ENCODE peak calls at places on chromosomes 3 and 15, in seven cellular contexts. One of them, this sample, is unnamed.

GRCh38 chr3:147613710-147614109 is 204.5 kb downstream of the ZIC1 start:
- DNase-seq in CD8-positive, alpha-beta T cell: no peak
- DNase-seq in astrocyte: no peak
- DNase-seq in OCI-LY7: no peak
- DNase-seq in glutamatergic neuron: no peak
- DNase-seq in Panc1: no peak
- DNase-seq in thoracic aorta: no peak
- DNase-seq in this sample: peak; percentile 3

GRCh38 chr15:84572231-84572630 is 28.6 kb upstream of the ZSCAN2 start:
- DNase-seq in OCI-LY7: no peak
- DNase-seq in thoracic aorta: no peak
- DNase-seq in glutamatergic neuron: peak; percentile 62
- DNase-seq in astrocyte: no peak
- DNase-seq in Panc1: no peak
- DNase-seq in CD8-positive, alpha-beta T cell: no peak
- DNase-seq in this sample: no peak

GRCh38 chr3:195421410-195421809 is 21.4 kb downstream of the ACAP2 start:
- DNase-seq in Panc1: no peak
- DNase-seq in thoracic aorta: no peak
- DNase-seq in astrocyte: peak; percentile 10
- DNase-seq in glutamatergic neuron: no peak
- DNase-seq in CD8-positive, alpha-beta T cell: no peak
- DNase-seq in OCI-LY7: no peak
- DNase-seq in this sample: no peak

GRCh38 chr3:42473083-42473932 is 29.1 kb upstream of the VIPR1 start:
- DNase-seq in astrocyte: peak; percentile 2
- DNase-seq in CD8-positive, alpha-beta T cell: no peak
- DNase-seq in glutamatergic neuron: no peak
- DNase-seq in OCI-LY7: no peak
- DNase-seq in thoracic aorta: no peak
- DNase-seq in Panc1: no peak
- DNase-seq in this sample: no peak

GRCh38 chr3:72164635-72164978 is 379.7 kb upstream of the PROK2 start:
- DNase-seq in thoracic aorta: no peak
- DNase-seq in astrocyte: no peak
- DNase-seq in OCI-LY7: no peak
- DNase-seq in CD8-positive, alpha-beta T cell: no peak
- DNase-seq in Panc1: no peak
- DNase-seq in glutamatergic neuron: no peak
- DNase-seq in this sample: no peak

GRCh38 chr15:92666780-92667179 is 11.2 kb upstream of the FAM174B start:
- DNase-seq in OCI-LY7: no peak
- DNase-seq in thoracic aorta: no peak
- DNase-seq in CD8-positive, alpha-beta T cell: no peak
- DNase-seq in glutamatergic neuron: no peak
- DNase-seq in Panc1: no peak
- DNase-seq in astrocyte: no peak
- DNase-seq in this sample: no peak

GRCh38 chr3:58214484-58215316 is 3.9 kb upstream of the DNASE1L3 start:
- DNase-seq in glutamatergic neuron: no peak
- DNase-seq in CD8-positive, alpha-beta T cell: no peak
- DNase-seq in thoracic aorta: no peak
- DNase-seq in astrocyte: no peak
- DNase-seq in Panc1: no peak
- DNase-seq in OCI-LY7: peak; percentile 81
- DNase-seq in this sample: peak; percentile 60

GRCh38 chr3:186082150-186082549 is 26.7 kb downstream of the ETV5 start:
- DNase-seq in Panc1: no peak
- DNase-seq in CD8-positive, alpha-beta T cell: no peak
- DNase-seq in OCI-LY7: no peak
- DNase-seq in thoracic aorta: no peak
- DNase-seq in glutamatergic neuron: no peak
- DNase-seq in astrocyte: no peak
- DNase-seq in this sample: no peak

GRCh38 chr3:50436063-50436674 is 67.3 kb downstream of the CACNA2D2 start:
- DNase-seq in CD8-positive, alpha-beta T cell: peak; percentile 89
- DNase-seq in thoracic aorta: no peak
- DNase-seq in glutamatergic neuron: peak; percentile 88
- DNase-seq in astrocyte: no peak
- DNase-seq in Panc1: peak; percentile 22
- DNase-seq in OCI-LY7: peak; percentile 62
- DNase-seq in this sample: peak; percentile 82

GRCh38 chr15:66999046-66999557 is 66.3 kb upstream of the SMAD3 start:
- DNase-seq in OCI-LY7: no peak
- DNase-seq in Panc1: no peak
- DNase-seq in thoracic aorta: no peak
- DNase-seq in astrocyte: no peak
- DNase-seq in glutamatergic neuron: no peak
- DNase-seq in CD8-positive, alpha-beta T cell: no peak
- DNase-seq in this sample: no peak

GRCh38 chr3:55471522-55472280 is 15.4 kb downstream of the WNT5A start:
- DNase-seq in astrocyte: no peak
- DNase-seq in CD8-positive, alpha-beta T cell: no peak
- DNase-seq in Panc1: no peak
- DNase-seq in OCI-LY7: no peak
- DNase-seq in glutamatergic neuron: no peak
- DNase-seq in thoracic aorta: no peak
- DNase-seq in this sample: no peak

GRCh38 chr3:188212308-188212969 is 58.5 kb downstream of the LPP start:
- DNase-seq in astrocyte: peak; percentile 86
- DNase-seq in CD8-positive, alpha-beta T cell: no peak
- DNase-seq in Panc1: no peak
- DNase-seq in glutamatergic neuron: no peak
- DNase-seq in thoracic aorta: no peak
- DNase-seq in OCI-LY7: no peak
- DNase-seq in this sample: no peak

GRCh38 chr3:58414538-58415197 is 19.0 kb downstream of the PDHB start:
- DNase-seq in glutamatergic neuron: no peak
- DNase-seq in Panc1: no peak
- DNase-seq in OCI-LY7: peak; percentile 76
- DNase-seq in CD8-positive, alpha-beta T cell: no peak
- DNase-seq in astrocyte: peak; percentile 36
- DNase-seq in thoracic aorta: no peak
- DNase-seq in this sample: peak; percentile 54

GRCh38 chr3:117495620-117496019 is 786.0 kb downstream of the TUSC7 start:
- DNase-seq in CD8-positive, alpha-beta T cell: no peak
- DNase-seq in astrocyte: peak; percentile 2
- DNase-seq in Panc1: no peak
- DNase-seq in glutamatergic neuron: no peak
- DNase-seq in OCI-LY7: no peak
- DNase-seq in thoracic aorta: no peak
- DNase-seq in this sample: no peak

DNA sequence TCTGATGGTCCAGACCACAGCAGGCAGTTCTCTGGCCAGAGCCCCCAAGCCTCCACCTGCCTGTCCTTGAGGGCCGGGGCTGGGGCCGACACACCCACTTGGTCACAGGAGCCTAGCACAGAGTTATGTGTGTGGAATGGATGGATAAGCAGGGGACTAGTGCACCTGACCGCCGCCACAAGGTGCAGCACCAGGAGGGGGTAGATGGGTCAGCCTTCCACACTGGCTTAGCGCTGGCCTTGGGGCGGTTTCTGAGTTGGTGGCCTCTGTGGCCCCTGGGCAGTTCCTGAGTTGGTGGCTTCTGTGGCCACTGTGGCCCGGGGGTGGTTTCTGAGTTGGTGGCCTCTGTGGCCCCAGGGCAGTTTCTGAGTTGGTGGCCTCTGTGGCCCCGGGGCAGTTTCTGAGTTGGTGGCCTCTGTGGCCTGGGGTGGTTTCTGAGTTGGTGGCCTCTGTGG is 75.8 kb downstream of the FBLN2 start:
- DNase-seq in CD8-positive, alpha-beta T cell: no peak
- DNase-seq in glutamatergic neuron: no peak
- DNase-seq in thoracic aorta: no peak
- DNase-seq in astrocyte: no peak
- DNase-seq in OCI-LY7: no peak
- DNase-seq in Panc1: no peak
- DNase-seq in this sample: no peak
- TF ChIP-seq CTCF in CD8-positive, alpha-beta T cell: no peak
- TF ChIP-seq CTCF in glutamatergic neuron: no peak
- TF ChIP-seq CTCF in thoracic aorta: no peak
- TF ChIP-seq CTCF in astrocyte: no peak
- TF ChIP-seq CTCF in OCI-LY7: no peak
- TF ChIP-seq CTCF in Panc1: no peak
- TF ChIP-seq CTCF in this sample: no peak

DNA sequence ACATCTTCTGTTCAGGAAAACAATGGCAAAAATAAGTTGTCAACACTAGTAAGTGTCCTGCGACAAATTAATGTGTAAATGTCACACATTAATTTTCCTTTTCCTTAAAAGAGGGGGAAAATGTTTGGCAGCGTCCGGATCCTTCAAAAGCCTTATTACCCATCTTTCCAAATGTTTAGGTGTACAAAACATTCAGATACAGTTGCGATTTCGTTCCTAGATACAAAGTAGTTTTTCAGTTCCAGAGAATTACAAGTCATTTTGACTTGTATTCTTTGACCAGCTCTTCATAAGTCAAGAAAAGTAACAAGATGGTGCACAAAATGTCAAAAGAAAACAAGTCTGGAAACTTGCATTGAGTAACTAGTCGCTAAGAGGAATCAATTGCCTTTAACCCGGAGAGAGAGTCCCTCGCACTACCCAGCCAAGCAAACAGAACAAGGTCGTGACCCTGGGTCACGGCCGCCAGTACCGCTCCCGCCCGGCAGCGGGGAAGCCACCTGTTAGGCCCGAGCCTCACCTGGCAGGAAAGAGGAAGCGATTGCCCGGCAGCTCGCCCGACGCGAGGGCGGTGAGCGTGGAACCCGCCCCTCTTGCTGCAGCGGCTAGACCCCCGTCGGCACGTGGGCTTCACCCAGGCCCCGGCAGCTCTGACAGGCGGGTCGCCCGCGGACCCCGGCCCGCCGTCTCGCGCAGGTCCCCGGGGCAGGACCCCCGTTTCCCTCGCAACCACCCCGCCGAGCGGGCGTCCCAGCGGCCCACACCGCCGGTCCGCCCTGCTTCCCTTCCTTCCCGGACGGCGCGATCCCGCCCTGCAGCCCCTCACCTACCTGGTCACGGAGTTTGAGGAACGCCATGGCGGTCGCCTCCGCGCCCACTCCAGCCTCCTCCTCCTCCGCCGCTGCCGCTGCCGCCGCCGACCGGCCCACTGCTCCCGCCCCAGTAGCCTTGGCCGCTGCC is 61.0 kb upstream of the ANKRD28 start:
- DNase-seq in Panc1: no peak
- DNase-seq in CD8-positive, alpha-beta T cell: peak; percentile 72
- DNase-seq in thoracic aorta: no peak
- DNase-seq in glutamatergic neuron: peak; percentile 55
- DNase-seq in OCI-LY7: peak; percentile 91
- DNase-seq in astrocyte: no peak
- DNase-seq in this sample: peak; percentile 81
- TF ChIP-seq CTCF in Panc1: no peak
- TF ChIP-seq CTCF in CD8-positive, alpha-beta T cell: no peak
- TF ChIP-seq CTCF in thoracic aorta: no peak
- TF ChIP-seq CTCF in glutamatergic neuron: no peak
- TF ChIP-seq CTCF in OCI-LY7: no peak
- TF ChIP-seq CTCF in astrocyte: no peak
- TF ChIP-seq CTCF in this sample: no peak

GRCh38 chr3:151721294-151721693 is 12.4 kb upstream of the AADACL2 start:
- DNase-seq in CD8-positive, alpha-beta T cell: no peak
- DNase-seq in thoracic aorta: no peak
- DNase-seq in astrocyte: no peak
- DNase-seq in glutamatergic neuron: no peak
- DNase-seq in OCI-LY7: no peak
- DNase-seq in Panc1: no peak
- DNase-seq in this sample: no peak

GRCh38 chr3:151726016-151726415 is 7.7 kb upstream of the AADACL2 start:
- DNase-seq in thoracic aorta: no peak
- DNase-seq in OCI-LY7: no peak
- DNase-seq in glutamatergic neuron: no peak
- DNase-seq in CD8-positive, alpha-beta T cell: no peak
- DNase-seq in astrocyte: peak; percentile 33
- DNase-seq in Panc1: no peak
- DNase-seq in this sample: no peak

DNA sequence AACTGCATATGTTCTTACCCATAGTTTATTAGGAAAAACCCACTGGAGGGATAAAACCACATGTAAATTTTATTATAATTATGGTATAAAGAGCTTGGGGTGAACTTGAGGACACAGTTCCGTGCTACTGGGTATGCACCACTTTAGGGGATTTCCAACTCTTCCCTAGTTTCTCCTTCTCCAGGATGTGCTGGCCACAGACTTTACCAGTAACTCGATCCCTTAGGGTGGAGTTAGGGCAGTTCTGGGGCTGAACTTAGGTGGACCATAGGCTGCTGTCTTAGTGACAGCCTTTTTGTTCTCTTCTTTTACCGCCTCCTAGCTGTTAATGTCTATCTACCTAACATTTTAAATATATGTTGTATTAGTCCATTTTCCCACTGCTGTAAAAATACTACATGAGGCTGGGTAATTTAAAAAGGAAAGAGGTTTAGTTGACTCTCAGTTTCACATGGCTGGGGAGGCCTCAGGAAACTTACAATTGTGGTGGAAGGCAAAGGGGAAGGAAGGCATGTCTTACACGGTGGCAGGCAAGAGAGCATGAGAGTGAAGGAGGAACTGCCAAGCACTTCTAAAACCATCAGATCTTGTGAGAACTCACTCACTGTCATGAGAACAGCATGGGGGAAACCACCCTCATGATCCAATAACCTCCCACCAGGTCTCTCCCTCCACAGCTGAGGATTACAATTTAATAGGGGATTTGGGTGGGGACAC is 8.7 kb upstream of the AADACL2 start:
- DNase-seq in Panc1: no peak
- DNase-seq in astrocyte: peak; percentile 58
- DNase-seq in OCI-LY7: no peak
- DNase-seq in CD8-positive, alpha-beta T cell: no peak
- DNase-seq in thoracic aorta: no peak
- DNase-seq in glutamatergic neuron: no peak
- DNase-seq in this sample: no peak
- TF ChIP-seq CTCF in Panc1: no peak
- TF ChIP-seq CTCF in astrocyte: no peak
- TF ChIP-seq CTCF in OCI-LY7: no peak
- TF ChIP-seq CTCF in CD8-positive, alpha-beta T cell: no peak
- TF ChIP-seq CTCF in thoracic aorta: no peak
- TF ChIP-seq CTCF in glutamatergic neuron: no peak
- TF ChIP-seq CTCF in this sample: no peak

DNA sequence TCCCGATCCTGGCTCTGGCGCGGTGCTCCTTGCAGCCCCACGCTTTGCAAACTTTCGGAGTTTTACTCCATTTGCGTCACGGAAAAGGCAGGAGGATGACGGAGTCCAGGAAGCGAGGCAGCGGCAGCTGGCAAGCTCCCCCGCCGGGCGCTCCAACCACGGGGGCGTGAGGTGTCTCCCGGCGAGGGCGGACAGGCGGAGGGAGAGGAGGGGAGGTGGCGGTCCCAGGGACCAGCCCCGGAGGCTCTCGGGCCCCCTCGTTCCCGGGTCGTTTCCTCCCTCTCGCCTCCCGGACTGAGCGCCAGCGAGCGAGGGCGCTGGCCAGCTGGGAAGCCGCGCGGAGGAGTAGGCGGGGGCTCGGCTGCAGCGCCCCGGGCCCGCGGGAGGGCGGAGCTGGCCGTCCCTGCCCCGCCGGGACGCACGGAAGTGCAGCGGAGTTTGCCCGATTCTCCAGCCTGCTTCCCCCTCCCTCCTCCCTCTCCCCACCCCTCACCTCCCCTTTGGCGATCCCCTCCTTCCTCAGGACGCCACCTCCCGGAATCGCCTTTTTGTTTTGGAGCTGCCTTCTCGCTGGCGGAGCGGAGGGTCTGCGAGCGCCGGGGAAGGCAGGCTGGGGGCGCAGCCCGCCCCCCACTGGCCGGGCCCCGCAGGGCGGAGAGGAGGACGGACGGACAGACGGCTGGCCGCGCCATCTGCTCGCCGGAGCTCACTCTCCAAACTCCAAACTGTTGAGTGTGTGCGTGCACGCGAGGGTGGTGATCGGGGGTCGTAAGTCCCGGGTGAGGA is at the start of gene SNX33:
- DNase-seq in OCI-LY7: peak; percentile 13
- DNase-seq in glutamatergic neuron: peak; percentile 77
- DNase-seq in thoracic aorta: no peak
- DNase-seq in CD8-positive, alpha-beta T cell: peak; percentile 68
- DNase-seq in Panc1: no peak
- DNase-seq in astrocyte: peak; percentile 82
- DNase-seq in this sample: peak; percentile 84
- TF ChIP-seq CTCF in OCI-LY7: peak; percentile 69
- TF ChIP-seq CTCF in glutamatergic neuron: peak; percentile 55
- TF ChIP-seq CTCF in thoracic aorta: peak; percentile 46
- TF ChIP-seq CTCF in CD8-positive, alpha-beta T cell: no peak
- TF ChIP-seq CTCF in Panc1: no peak
- TF ChIP-seq CTCF in astrocyte: peak; percentile 17
- TF ChIP-seq CTCF in this sample: peak; percentile 44

This sample was measured in GM20000.